ENCODE peak calls at places on chromosomes 4 and X, in four cellular contexts. T, S, E and Z are unnamed samples.

GRCh38 chrX:119672252-119672825 is 20.6 kb downstream of the SEPTIN6 start:
- DNase-seq in T (peak), S (no peak), E (no peak), Z (no peak)

GRCh38 chr4:120066182-120066524 is 495 bp downstream of the MAD2L1 start:
- DNase-seq in S (peak), E (no peak), T (no peak), Z (no peak)

GRCh38 chr4:78601013-78601412 is 49.4 kb downstream of the ANXA3 start:
- DNase-seq in S (no peak), E (no peak), T (no peak), Z (no peak)

GRCh38 chr4:15779336-15779735 is 1.2 kb downstream of the CD38 start:
- DNase-seq in S (peak), T (peak), E (peak), Z (no peak)

GRCh38 chr4:158209825-158210807 is at the start of gene TMEM144:
- DNase-seq in T (peak), S (peak), E (peak), Z (peak)

GRCh38 chr4:20248155-20248558 is 3.5 kb upstream of the SLIT2 start:
- DNase-seq in T (peak), E (no peak), S (peak), Z (no peak)

GRCh38 chr4:52984469-52984868 is 122.4 kb downstream of the RASL11B start:
- DNase-seq in T (peak), E (no peak), S (no peak), Z (no peak)

GRCh38 chr4:139664442-139664841 is 1.2 kb upstream of the MGST2 start:
- DNase-seq in S (no peak), T (no peak), E (no peak), Z (no peak)

GRCh38 chrX:8084023-8084422 is 87.0 kb downstream of the VCX2 start:
- DNase-seq in E (no peak), T (peak), S (no peak), Z (no peak)

GRCh38 chr4:105472871-105473339 is 957 bp downstream of the PPA2 start:
- DNase-seq in T (no peak), S (no peak), E (no peak), Z (no peak)

GRCh38 chr4:36290641-36291040 is 9.2 kb downstream of the DTHD1 start:
- DNase-seq in E (no peak), S (no peak), T (no peak), Z (no peak)

GRCh38 chr4:170716868-170717267 is 627.1 kb upstream of the AADAT start:
- DNase-seq in T (no peak), E (no peak), S (peak), Z (no peak)

GRCh38 chr4:30718889-30719252 is 1.3 kb upstream of the PCDH7 start:
- DNase-seq in E (no peak), S (peak), T (peak), Z (no peak)

GRCh38 chrX:7110821-7111276 is 36.7 kb upstream of the STS start:
- DNase-seq in E (no peak), S (peak), T (no peak), Z (no peak)

GRCh38 chr4:64774626-64775025 is 365.4 kb upstream of the TECRL start:
- DNase-seq in E (no peak), T (no peak), S (no peak), Z (no peak)

GRCh38 chrX:7163146-7163677 is 15.3 kb upstream of the PUDP start:
- DNase-seq in S (peak), T (no peak), E (no peak), Z (no peak)

GRCh38 chrX:68732906-68733493 is 85.5 kb downstream of the STARD8 start:
- DNase-seq in S (peak), E (peak), T (peak), Z (peak)

GRCh38 chr4:78588894-78589545 is 37.5 kb downstream of the ANXA3 start:
- DNase-seq in E (no peak), S (no peak), T (no peak), Z (no peak)

GRCh38 chr4:184355111-184355604 is 119.2 kb downstream of the IRF2 start:
- DNase-seq in T (peak), S (no peak), E (peak), Z (peak)

GRCh38 chr4:165443276-165443675 is 64.5 kb downstream of the CPE start:
- DNase-seq in S (no peak), E (no peak), T (no peak), Z (no peak)

GRCh38 chrX:14670819-14671218 is 141.5 kb downstream of the GLRA2 start:
- DNase-seq in S (no peak), E (no peak), T (no peak), Z (no peak)

GRCh38 chr4:86981789-86982188 is 47.0 kb downstream of the AFF1 start:
- DNase-seq in T (no peak), S (no peak), E (no peak), Z (no peak)

DNA sequence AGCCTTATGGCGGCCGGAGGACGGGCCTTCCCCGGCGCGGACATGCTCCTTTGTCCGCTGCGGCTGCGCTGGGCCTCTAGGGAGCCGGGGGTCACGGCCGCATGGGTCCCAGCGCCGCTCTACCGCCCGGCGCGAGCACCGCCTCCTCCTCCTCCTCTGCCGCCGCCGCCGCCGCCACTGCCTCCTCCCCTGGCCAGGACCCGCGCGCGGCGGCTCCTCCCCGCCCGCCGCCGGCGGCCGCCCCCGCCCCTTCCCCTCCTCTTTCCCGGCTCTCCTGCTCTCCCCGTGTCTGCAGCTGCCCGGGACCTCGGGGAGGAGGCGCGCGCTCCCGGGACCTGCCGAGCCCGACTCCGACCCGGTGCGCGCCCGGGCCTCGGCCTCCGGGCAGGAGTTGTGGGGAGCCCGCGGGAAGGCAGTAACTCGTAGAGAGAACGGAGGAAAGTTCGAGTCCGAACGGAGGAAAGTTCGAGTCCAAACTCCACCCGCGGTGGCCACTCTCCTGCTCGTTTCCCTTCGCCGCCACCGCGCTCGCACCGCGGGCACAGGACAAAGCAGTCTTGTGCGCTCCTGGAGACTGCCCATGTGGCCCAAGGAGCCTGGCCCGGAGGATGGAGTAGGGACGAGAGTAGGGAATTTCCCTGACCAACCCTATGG is at the start of gene ADGRA3:
- DNase-seq in S (peak), E (peak), T (peak), Z (no peak)
- H3K4ac ChIP-seq in S (peak), E (no peak), T (peak), Z (peak)

GRCh38 chrX:151336809-151337208 is 60.2 kb upstream of the VMA21 start:
- DNase-seq in S (no peak), T (no peak), E (no peak), Z (no peak)
- H3K56ac ChIP-seq in S (no peak), T (no peak), E (no peak), Z (no peak)

GRCh38 chr4:41158274-41158673 is 56.1 kb downstream of the APBB2 start:
- DNase-seq in E (no peak), S (no peak), T (peak), Z (no peak)
- H3K4ac ChIP-seq in E (no peak), S (no peak), T (peak), Z (no peak)

GRCh38 chr4:117986331-117986730 is 48.0 kb upstream of the NDST3 start:
- DNase-seq in S (no peak), T (no peak), E (no peak), Z (no peak)

GRCh38 chr4:117987464-117987863 is 46.8 kb upstream of the NDST3 start:
- DNase-seq in S (peak), T (no peak), E (no peak), Z (no peak)

GRCh38 chr4:117983541-117984451 is 50.5 kb upstream of the NDST3 start:
- DNase-seq in T (peak), E (no peak), S (no peak), Z (no peak)
- H3K56ac ChIP-seq in T (no peak), E (no peak), S (no peak), Z (no peak)

GRCh38 chr4:8786166-8786565 is 85.5 kb downstream of the HMX1 start:
- DNase-seq in S (no peak), T (no peak), E (no peak), Z (no peak)
- H3K4ac ChIP-seq in S (no peak), T (no peak), E (no peak), Z (no peak)

DNA sequence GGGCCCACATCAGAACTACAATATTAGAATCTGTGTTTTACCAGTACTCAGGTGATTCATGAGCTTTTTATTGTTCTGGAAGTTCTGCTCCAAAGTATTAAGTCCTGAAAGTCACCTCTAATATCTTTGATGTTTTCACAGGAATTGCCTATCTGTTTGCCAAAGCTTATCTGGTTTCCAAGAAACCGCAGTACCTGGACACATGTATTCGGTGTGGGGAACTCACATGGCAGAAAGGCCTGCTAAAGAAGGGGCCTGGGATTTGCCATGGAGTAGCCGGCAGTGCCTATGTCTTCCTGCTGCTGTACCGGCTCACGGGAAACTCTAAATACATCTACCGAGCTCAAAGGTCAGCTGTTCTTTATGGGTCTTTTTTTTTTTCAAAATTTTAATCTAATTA is 18.4 kb upstream of the XK start:
- DNase-seq in E (no peak), T (no peak), S (no peak), Z (no peak)
- H3K56ac ChIP-seq in E (no peak), T (no peak), S (no peak), Z (no peak)

DNA sequence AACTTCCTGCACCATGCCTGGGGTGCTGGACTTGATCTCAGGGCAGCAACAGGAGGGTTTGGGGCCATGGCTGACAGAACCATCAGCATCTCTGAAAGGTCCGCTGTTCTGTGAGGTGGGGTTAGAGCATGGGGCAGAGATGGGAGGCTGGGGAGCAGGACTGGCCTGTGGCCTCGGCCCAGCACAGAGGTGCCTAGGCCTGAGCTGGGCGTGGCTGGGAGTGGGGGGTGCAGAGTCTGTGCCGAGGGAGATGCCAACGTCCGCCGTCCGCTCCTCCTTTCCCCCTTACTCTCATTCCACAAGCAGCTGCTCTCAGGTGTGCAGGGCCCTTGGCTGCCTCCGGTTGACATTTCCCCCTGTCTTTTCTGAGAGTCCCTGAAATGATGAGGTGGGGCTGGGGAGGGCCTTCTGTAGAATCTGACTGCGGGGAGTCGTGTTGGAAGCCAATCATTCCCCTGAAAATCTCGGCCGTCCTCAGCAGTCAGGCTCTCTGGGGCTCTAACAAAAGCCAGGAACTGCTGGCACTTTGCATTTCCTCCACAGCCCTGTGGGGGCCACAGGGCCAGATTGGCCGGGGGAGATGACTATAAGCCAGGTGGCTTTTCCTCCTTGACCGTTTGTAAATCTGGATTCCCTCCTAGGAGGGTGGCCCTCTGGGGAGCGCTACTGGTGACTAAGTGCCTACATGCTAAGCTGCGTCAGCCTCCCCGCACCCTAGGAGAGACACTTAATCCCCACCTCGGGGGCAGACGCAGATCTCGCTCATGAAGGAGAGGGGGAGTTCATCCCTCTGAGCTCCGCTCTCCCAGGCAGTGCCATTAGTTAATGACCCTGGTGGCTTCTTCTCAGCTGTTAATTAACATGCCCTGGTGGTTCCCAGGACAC is 41.2 kb downstream of the EVC start:
- DNase-seq in S (peak), E (peak), T (peak), Z (peak)
- H3K4ac ChIP-seq in S (no peak), E (no peak), T (peak), Z (peak)

GRCh38 chrX:105701310-105702052 is 120.9 kb upstream of the NRK start:
- DNase-seq in S (peak), T (no peak), E (no peak), Z (no peak)
- H3K56ac ChIP-seq in S (no peak), T (no peak), E (no peak), Z (no peak)

DNA sequence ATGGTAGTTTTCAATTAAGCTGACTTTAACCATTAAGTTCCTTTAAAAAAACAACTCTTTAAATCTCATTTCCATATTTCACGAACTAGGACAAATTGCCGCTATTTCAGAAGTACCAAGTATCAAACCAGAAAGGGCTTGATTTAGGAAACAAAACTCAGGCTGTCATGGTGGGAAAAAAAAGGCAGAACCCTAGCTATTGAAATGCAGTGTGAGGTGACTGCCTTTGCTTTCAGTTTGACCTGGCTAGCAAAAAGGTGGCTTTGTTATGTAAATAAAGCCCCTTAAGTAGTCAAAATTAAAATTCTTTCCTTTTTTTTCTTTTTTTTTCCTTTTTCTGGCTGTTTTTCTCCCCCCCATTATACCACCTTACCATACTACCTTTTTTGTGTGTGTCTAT is 40.6 kb upstream of the CYP2U1 start:
- DNase-seq in E (no peak), T (no peak), S (no peak), Z (no peak)
- H3K4ac ChIP-seq in E (no peak), T (no peak), S (no peak), Z (no peak)

GRCh38 chrX:151922692-151923091 is 10.0 kb downstream of the MAGEA4 start:
- DNase-seq in T (no peak), S (no peak), E (no peak), Z (no peak)

GRCh38 chrX:151920530-151920929 is 7.8 kb downstream of the MAGEA4 start:
- DNase-seq in S (no peak), E (no peak), T (no peak), Z (no peak)

GRCh38 chrX:151920101-151920500 is 7.4 kb downstream of the MAGEA4 start:
- DNase-seq in S (no peak), T (no peak), E (no peak), Z (no peak)

GRCh38 chrX:151921866-151922265 is 9.2 kb downstream of the MAGEA4 start:
- DNase-seq in S (no peak), E (no peak), T (no peak), Z (no peak)

DNA sequence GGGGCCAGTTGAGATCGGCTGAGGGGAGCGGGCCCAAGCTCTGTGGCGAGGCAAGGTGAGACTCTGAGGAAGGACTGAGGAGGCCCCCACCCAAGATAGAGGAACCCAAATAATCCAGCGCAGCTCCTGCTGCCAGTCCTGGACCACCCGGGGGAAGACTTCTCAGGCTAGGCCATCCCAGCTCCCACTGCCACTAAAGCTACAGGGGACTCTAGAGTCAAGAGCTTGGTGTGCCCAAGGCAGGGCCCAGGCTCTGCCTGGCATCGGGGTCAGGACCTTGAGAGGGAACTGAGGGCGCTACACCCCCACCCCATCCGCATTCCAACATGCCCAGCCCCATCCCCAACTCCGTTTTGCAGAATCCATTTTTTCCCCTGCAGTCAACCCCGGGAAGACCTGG is 8.6 kb downstream of the MAGEA4 start:
- DNase-seq in S (no peak), T (no peak), E (no peak), Z (no peak)
- H3K56ac ChIP-seq in S (no peak), T (no peak), E (no peak), Z (no peak)